ENCODE peak calls at places on chromosomes 5 and 9, in eight cellular contexts. G is endothelial cell of umbilical vein; Q is naive thymus-derived CD4-positive, alpha-beta T cell; J is tibial nerve; Z is cardiac muscle cell; F is left ventricle myocardium inferior; O is uterus; L is spleen. V is an unnamed sample.

GRCh38 chr9:98234231-98234825 is 21.1 kb downstream of the TBC1D2 start:
- DNase-seq in G (no peak), Q (no peak), J (no peak), Z (no peak), F (no peak), O (no peak), L (no peak), V (no peak)

GRCh38 chr9:127390563-127390962 is 6.4 kb upstream of the SLC2A8 start:
- DNase-seq in G (no peak), Q (peak), J (no peak), Z (no peak), F (no peak), O (no peak), L (peak), V (no peak)

GRCh38 chr5:39193553-39194465 is 25.6 kb downstream of the FYB1 start:
- DNase-seq in G (no peak), Q (no peak), J (no peak), Z (no peak), F (no peak), O (no peak), L (no peak), V (no peak)

GRCh38 chr5:133742370-133743036 is 130.2 kb upstream of the FSTL4 start:
- DNase-seq in G (no peak), Q (no peak), J (no peak), Z (peak), F (no peak), O (no peak), L (no peak), V (no peak)

GRCh38 chr9:82490019-82490499 is 501.5 kb downstream of the SPATA31D1 start:
- DNase-seq in G (no peak), Q (no peak), J (no peak), Z (peak), F (no peak), O (no peak), L (no peak), V (no peak)

GRCh38 chr9:77257275-77257674 is 79.9 kb downstream of the VPS13A start:
- DNase-seq in G (no peak), Q (no peak), J (no peak), Z (no peak), F (no peak), O (no peak), L (no peak), V (no peak)

GRCh38 chr5:17182494-17182893 is 34.9 kb upstream of the BASP1 start:
- DNase-seq in G (peak), Q (no peak), J (no peak), Z (no peak), F (no peak), O (no peak), L (no peak), V (no peak)

GRCh38 chr5:125112196-125112595 is 365.8 kb upstream of the ZNF608 start:
- DNase-seq in G (no peak), Q (no peak), J (no peak), Z (no peak), F (no peak), O (no peak), L (no peak), V (no peak)

GRCh38 chr5:132689518-132689917 is 15.7 kb downstream of the IL4 start:
- DNase-seq in G (no peak), Q (no peak), J (no peak), Z (no peak), F (no peak), O (no peak), L (no peak), V (no peak)
- H3K27ac ChIP-seq in G (no peak), Q (no peak), J (no peak), Z (no peak), F (no peak), O (no peak), L (no peak), V (no peak)

GRCh38 chr9:133839822-133840329 is 101.7 kb upstream of the SARDH start:
- DNase-seq in G (peak), Q (no peak), J (no peak), Z (peak), F (peak), O (no peak), L (no peak), V (no peak)
- H3K27ac ChIP-seq in G (no peak), Q (no peak), J (no peak), Z (no peak), F (peak), O (no peak), L (peak), V (no peak)

GRCh38 chr5:37930350-37930749 is 90.5 kb upstream of the GDNF start:
- DNase-seq in G (no peak), Q (no peak), J (no peak), Z (no peak), F (no peak), O (no peak), L (no peak), V (no peak)
- H3K27ac ChIP-seq in G (no peak), Q (no peak), J (no peak), Z (no peak), F (no peak), O (no peak), L (no peak), V (no peak)

DNA sequence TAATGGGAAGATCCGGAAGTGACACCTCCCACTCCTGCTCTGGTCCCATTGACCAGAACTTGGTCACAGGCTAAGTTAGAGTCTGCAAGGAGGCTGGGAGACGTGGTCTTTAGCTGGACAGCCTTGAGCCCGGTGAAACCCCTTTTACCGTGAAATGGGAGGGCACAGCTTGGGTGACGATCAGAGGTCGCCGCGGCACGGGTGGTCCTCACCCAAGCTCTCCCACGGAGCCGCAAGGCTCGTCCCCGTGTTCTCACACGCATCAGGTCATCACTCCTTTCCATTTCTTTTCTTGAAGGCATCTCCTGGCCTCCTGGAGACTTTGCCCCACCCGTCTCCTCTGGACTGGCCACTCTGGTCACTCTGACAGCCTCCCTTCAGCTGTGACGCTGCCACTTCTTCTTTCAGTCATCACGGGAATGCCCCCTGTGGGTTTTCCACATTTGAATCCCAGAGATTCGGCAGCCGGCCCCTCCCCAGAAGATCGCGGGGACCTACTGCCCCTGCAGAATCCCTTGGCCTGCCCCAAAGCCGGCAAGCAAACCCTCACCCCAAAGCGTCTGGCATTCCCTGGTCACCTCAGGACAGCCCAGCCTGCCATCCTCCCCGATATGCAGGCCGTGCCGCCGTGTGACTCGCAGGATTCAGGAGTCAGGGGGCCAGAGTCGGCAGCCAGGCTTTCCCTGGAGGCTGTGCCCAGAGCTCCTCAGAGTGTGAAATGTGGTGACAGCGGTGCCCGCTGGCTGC is 18.9 kb upstream of the EGFL7 start:
- DNase-seq in G (peak), Q (no peak), J (no peak), Z (no peak), F (peak), O (no peak), L (peak), V (no peak)
- H3K27ac ChIP-seq in G (peak), Q (no peak), J (peak), Z (no peak), F (peak), O (peak), L (peak), V (peak)

GRCh38 chr5:179755022-179755421 is 22.4 kb downstream of the MAML1 start:
- DNase-seq in G (peak), Q (no peak), J (no peak), Z (peak), F (no peak), O (no peak), L (no peak), V (no peak)

GRCh38 chr5:179762781-179763176 is 30.2 kb downstream of the MAML1 start:
- DNase-seq in G (no peak), Q (no peak), J (no peak), Z (peak), F (no peak), O (no peak), L (no peak), V (no peak)

GRCh38 chr5:179762079-179762780 is 29.6 kb downstream of the MAML1 start:
- DNase-seq in G (no peak), Q (peak), J (no peak), Z (no peak), F (no peak), O (no peak), L (no peak), V (no peak)

GRCh38 chr5:179759961-179760541 is 27.4 kb downstream of the MAML1 start:
- DNase-seq in G (no peak), Q (no peak), J (no peak), Z (no peak), F (no peak), O (no peak), L (peak), V (no peak)

GRCh38 chr5:179758905-179759304 is 26.3 kb downstream of the MAML1 start:
- DNase-seq in G (no peak), Q (no peak), J (no peak), Z (no peak), F (no peak), O (no peak), L (no peak), V (no peak)
- H3K27ac ChIP-seq in G (no peak), Q (no peak), J (no peak), Z (peak), F (no peak), O (no peak), L (no peak), V (no peak)

GRCh38 chr9:128528445-128529160 is 23.8 kb upstream of the SPTAN1 start:
- DNase-seq in G (peak), Q (no peak), J (no peak), Z (peak), F (no peak), O (no peak), L (no peak), V (no peak)
- H3K27ac ChIP-seq in G (peak), Q (no peak), J (no peak), Z (peak), F (no peak), O (no peak), L (no peak), V (no peak)

GRCh38 chr5:14187157-14187556 is 44.0 kb downstream of the TRIO start:
- DNase-seq in G (no peak), Q (no peak), J (no peak), Z (no peak), F (no peak), O (no peak), L (no peak), V (no peak)

GRCh38 chr5:14186132-14186830 is 43.1 kb downstream of the TRIO start:
- DNase-seq in G (peak), Q (no peak), J (no peak), Z (peak), F (no peak), O (no peak), L (no peak), V (no peak)

GRCh38 chr5:14184725-14185124 is 41.6 kb downstream of the TRIO start:
- DNase-seq in G (no peak), Q (no peak), J (no peak), Z (no peak), F (no peak), O (peak), L (no peak), V (no peak)

GRCh38 chr5:14184082-14184481 is 40.9 kb downstream of the TRIO start:
- DNase-seq in G (no peak), Q (no peak), J (no peak), Z (no peak), F (no peak), O (no peak), L (no peak), V (no peak)

DNA sequence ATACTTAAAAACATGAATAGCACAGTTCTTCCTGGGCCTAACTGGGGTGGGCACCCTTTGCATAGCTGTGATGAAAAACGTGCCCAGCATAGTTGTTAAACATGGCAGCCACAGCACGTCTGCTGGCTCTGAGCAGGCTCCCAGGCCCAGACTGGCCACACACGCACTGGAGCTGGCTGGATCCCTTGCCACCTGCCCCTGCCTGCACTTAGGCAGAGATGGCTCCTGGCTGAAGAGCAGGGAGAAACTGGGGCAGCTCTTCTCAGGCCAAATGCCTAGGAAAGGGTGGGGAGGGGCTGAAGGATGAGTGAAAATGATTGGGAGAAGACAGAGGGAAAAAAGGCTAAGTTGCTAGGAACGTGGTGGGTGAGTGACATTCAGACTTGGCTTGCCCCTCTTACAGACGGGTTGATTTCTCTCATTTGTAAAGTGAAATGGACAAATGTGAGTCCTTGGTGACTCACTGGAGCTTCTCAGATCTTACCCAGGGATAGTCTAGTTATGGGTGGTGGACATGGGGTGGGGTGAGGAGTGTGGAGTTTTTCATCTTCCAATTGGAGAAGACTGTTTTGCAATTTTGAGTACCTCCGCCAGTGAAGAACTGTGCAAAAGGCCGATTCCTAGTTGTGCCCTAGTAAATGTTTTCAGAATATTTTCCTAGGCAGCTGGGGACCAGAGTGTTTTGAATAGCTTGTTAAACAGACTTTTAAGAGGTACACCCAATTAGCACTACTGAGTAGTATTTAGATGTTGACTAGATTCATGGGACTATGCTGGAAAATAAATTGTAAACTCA is 42.4 kb downstream of the TRIO start:
- DNase-seq in G (peak), Q (no peak), J (no peak), Z (peak), F (no peak), O (no peak), L (no peak), V (no peak)
- H3K27ac ChIP-seq in G (peak), Q (no peak), J (peak), Z (peak), F (peak), O (peak), L (no peak), V (peak)

GRCh38 chr5:150303070-150303595 is 428 bp upstream of the ARSI start:
- DNase-seq in G (no peak), Q (no peak), J (no peak), Z (peak), F (no peak), O (no peak), L (no peak), V (no peak)
- H3K27ac ChIP-seq in G (no peak), Q (no peak), J (peak), Z (no peak), F (peak), O (peak), L (no peak), V (no peak)

V was measured in caudate nucleus.